ENCODE peak calls at places on chromosomes 5 and 9, in six cellular contexts. F is IMR-90; N is CD4-positive, CD25-positive, alpha-beta regulatory T cell; A is fibroblast of lung; X is SJSA1; Q is CD4-positive, alpha-beta memory T cell. Y is an unnamed sample.
A peak's percentile ranks its signal among the peaks of the same experiment; 100 is the strongest.

GRCh38 chr9:6681957-6682501 is 36.5 kb upstream of the GLDC start:
- DNase-seq in F (no peak), N (no peak), A (peak; percentile 8), X (no peak), Q (no peak), Y (no peak)

GRCh38 chr5:94562327-94562971 is 56.0 kb downstream of the KIAA0825 start:
- DNase-seq in F (no peak), N (no peak), A (no peak), X (no peak), Q (no peak), Y (no peak)

GRCh38 chr5:177535125-177535524 is 18.4 kb upstream of the DDX41 start:
- DNase-seq in F (no peak), N (no peak), A (no peak), X (no peak), Q (no peak), Y (no peak)

GRCh38 chr5:74502479-74502950 is 138.0 kb downstream of the ENC1 start:
- DNase-seq in F (no peak), N (no peak), A (no peak), X (no peak), Q (no peak), Y (no peak)

GRCh38 chr5:173663810-173664526 is 47.5 kb upstream of the BOD1 start:
- DNase-seq in F (no peak), N (no peak), A (peak; percentile 25), X (no peak), Q (no peak), Y (no peak)

GRCh38 chr5:73654171-73654811 is 28.3 kb downstream of the ARHGEF28 start:
- DNase-seq in F (peak; percentile 69), N (no peak), A (peak; percentile 50), X (peak; percentile 50), Q (no peak), Y (no peak)

GRCh38 chr5:139482050-139482889 is at the start of gene STING1:
- DNase-seq in F (peak; percentile 98), N (peak; percentile 70), A (peak; percentile 95), X (peak; percentile 98), Q (peak; percentile 78), Y (peak; percentile 44)

GRCh38 chr5:73620335-73620687 is 5.7 kb upstream of the ARHGEF28 start:
- DNase-seq in F (no peak), N (no peak), A (no peak), X (no peak), Q (no peak), Y (no peak)

GRCh38 chr9:70352802-70353201 is 61.7 kb downstream of the KLF9 start:
- DNase-seq in F (no peak), N (peak; percentile 36), A (no peak), X (no peak), Q (peak; percentile 31), Y (no peak)

GRCh38 chr5:2901511-2901910 is 150.0 kb upstream of the IRX2 start:
- DNase-seq in F (no peak), N (no peak), A (no peak), X (peak; percentile 22), Q (no peak), Y (no peak)

GRCh38 chr5:123546657-123547056 is 34.7 kb downstream of the CSNK1G3 start:
- DNase-seq in F (peak; percentile 17), N (no peak), A (no peak), X (no peak), Q (no peak), Y (no peak)

GRCh38 chr5:34064656-34065055 is 21.6 kb upstream of the C1QTNF3 start:
- DNase-seq in F (no peak), N (no peak), A (no peak), X (no peak), Q (no peak), Y (no peak)

GRCh38 chr9:81395301-81396054 is 293.9 kb downstream of the TLE1 start:
- DNase-seq in F (no peak), N (no peak), A (no peak), X (no peak), Q (no peak), Y (no peak)

GRCh38 chr5:124952079-124952478 is 205.6 kb upstream of the ZNF608 start:
- DNase-seq in F (peak; percentile 38), N (no peak), A (no peak), X (no peak), Q (no peak), Y (no peak)

GRCh38 chr5:148186248-148187003 is 16.4 kb upstream of the SPINK6 start:
- DNase-seq in F (peak; percentile 22), N (no peak), A (peak; percentile 83), X (no peak), Q (no peak), Y (no peak)

GRCh38 chr9:134617836-134618162 is 23.8 kb upstream of the COL5A1 start:
- DNase-seq in F (no peak), N (no peak), A (no peak), X (no peak), Q (no peak), Y (no peak)

GRCh38 chr9:91207889-91208651 is 153.6 kb downstream of the AUH start:
- DNase-seq in F (peak; percentile 71), N (peak; percentile 9), A (peak; percentile 58), X (no peak), Q (peak; percentile 17), Y (no peak)

GRCh38 chr5:110510146-110510545 is 216.3 kb downstream of the TMEM232 start:
- DNase-seq in F (no peak), N (no peak), A (peak; percentile 40), X (no peak), Q (no peak), Y (no peak)

GRCh38 chr9:6563036-6563435 is 82.5 kb downstream of the GLDC start:
- DNase-seq in F (no peak), N (no peak), A (no peak), X (no peak), Q (no peak), Y (no peak)

GRCh38 chr9:123217148-123217585 is 51.2 kb downstream of the STRBP start:
- DNase-seq in F (peak; percentile 1), N (no peak), A (peak; percentile 58), X (no peak), Q (no peak), Y (no peak)

GRCh38 chr9:38346811-38347735 is 45.4 kb upstream of the ALDH1B1 start:
- DNase-seq in F (no peak), N (no peak), A (no peak), X (no peak), Q (no peak), Y (no peak)

GRCh38 chr5:115873392-115873791 is 31.7 kb downstream of the AP3S1 start:
- DNase-seq in F (peak; percentile 76), N (no peak), A (peak; percentile 78), X (no peak), Q (no peak), Y (no peak)

GRCh38 chr9:128149951-128150593 is 819 bp downstream of the LCN2 start:
- DNase-seq in F (no peak), N (no peak), A (no peak), X (no peak), Q (no peak), Y (no peak)
- H3K4me1 ChIP-seq in F (no peaks in the 10 kb centered on the region), N (no peaks in the 10 kb centered on the region), A (no peaks in the 10 kb centered on the region), X (peaks cover 7% of the 10 kb centered on the region), Q (no peaks in the 10 kb centered on the region), Y (no peaks in the 10 kb centered on the region)

GRCh38 chr5:142871880-142872200 is 101.7 kb downstream of the ARHGAP26 start:
- DNase-seq in F (peak; percentile 29), N (no peak), A (no peak), X (no peak), Q (no peak), Y (no peak)

GRCh38 chr5:142872217-142872616 is 102.0 kb downstream of the ARHGAP26 start:
- DNase-seq in F (no peak), N (no peak), A (no peak), X (no peak), Q (no peak), Y (no peak)

GRCh38 chr5:142869883-142870282 is 99.7 kb downstream of the ARHGAP26 start:
- DNase-seq in F (peak; percentile 11), N (no peak), A (no peak), X (no peak), Q (no peak), Y (no peak)

GRCh38 chr5:142871056-142871879 is 101.1 kb downstream of the ARHGAP26 start:
- DNase-seq in F (no peak), N (no peak), A (no peak), X (no peak), Q (no peak), Y (no peak)

GRCh38 chr5:142870552-142870951 is 100.4 kb downstream of the ARHGAP26 start:
- DNase-seq in F (no peak), N (no peak), A (no peak), X (no peak), Q (no peak), Y (no peak)
- H3K4me1 ChIP-seq in F (peaks cover 4% of the 10 kb centered on the region), N (peaks cover 3% of the 10 kb centered on the region), A (no peaks in the 10 kb centered on the region), X (peaks cover 30% of the 10 kb centered on the region), Q (peaks cover 6% of the 10 kb centered on the region), Y (peaks cover 9% of the 10 kb centered on the region)

GRCh38 chr9:27337833-27338526 is 41.0 kb upstream of the EQTN start:
- DNase-seq in F (no peak), N (no peak), A (no peak), X (no peak), Q (no peak), Y (no peak)
- H3K4me1 ChIP-seq in F (no peaks in the 10 kb centered on the region), N (no peaks in the 10 kb centered on the region), A (no peaks in the 10 kb centered on the region), X (peaks cover 36% of the 10 kb centered on the region), Q (no peaks in the 10 kb centered on the region), Y (peaks cover 2% of the 10 kb centered on the region)

GRCh38 chr5:157267025-157267424 is 1.1 kb downstream of the CYFIP2 start:
- DNase-seq in F (no peak), N (no peak), A (no peak), X (no peak), Q (no peak), Y (no peak)
- H3K4me1 ChIP-seq in F (no peaks in the 10 kb centered on the region), N (peaks cover 78% of the 10 kb centered on the region), A (no peaks in the 10 kb centered on the region), X (peaks cover 11% of the 10 kb centered on the region), Q (peaks cover 77% of the 10 kb centered on the region), Y (peaks cover 76% of the 10 kb centered on the region)

GRCh38 chr9:126833020-126833419 is 27.4 kb upstream of the ZBTB34 start:
- DNase-seq in F (no peak), N (no peak), A (no peak), X (no peak), Q (no peak), Y (no peak)

GRCh38 chr9:126836216-126836615 is 24.2 kb upstream of the ZBTB34 start:
- DNase-seq in F (no peak), N (no peak), A (peak; percentile 54), X (peak; percentile 6), Q (no peak), Y (no peak)

GRCh38 chr9:126834672-126835071 is 25.8 kb upstream of the ZBTB34 start:
- DNase-seq in F (no peak), N (no peak), A (no peak), X (peak; percentile 5), Q (no peak), Y (no peak)

GRCh38 chr9:126832440-126832839 is 27.6 kb downstream of the ZBTB43 start:
- DNase-seq in F (no peak), N (no peak), A (no peak), X (no peak), Q (no peak), Y (no peak)

GRCh38 chr9:126833710-126834345 is 26.6 kb upstream of the ZBTB34 start:
- DNase-seq in F (no peak), N (no peak), A (no peak), X (no peak), Q (no peak), Y (no peak)
- H3K4me1 ChIP-seq in F (peaks cover 3% of the 10 kb centered on the region), N (no peaks in the 10 kb centered on the region), A (no peaks in the 10 kb centered on the region), X (no peaks in the 10 kb centered on the region), Q (no peaks in the 10 kb centered on the region), Y (no peaks in the 10 kb centered on the region)

GRCh38 chr9:78386746-78387145 is 89.8 kb downstream of the PSAT1 start:
- DNase-seq in F (peak; percentile 19), N (no peak), A (no peak), X (no peak), Q (no peak), Y (no peak)
- H3K4me1 ChIP-seq in F (peaks cover 2% of the 10 kb centered on the region), N (no peaks in the 10 kb centered on the region), A (no peaks in the 10 kb centered on the region), X (peaks cover 29% of the 10 kb centered on the region), Q (no peaks in the 10 kb centered on the region), Y (no peaks in the 10 kb centered on the region)